ENCODE peak calls at places on chromosomes 2 and 18, in nine cellular contexts. Z, K, P, H, D, N, B, M and T are unnamed samples.

GRCh38 chr2:106065268-106065982 is 128.7 kb downstream of the UXS1 start:
- DNase-seq in D (peak; percentile 13), Z (no peak), M (no peak), H (no peak), B (no peak), N (no peak), K (peak; percentile 21), P (no peak), T (peak; percentile 33)

GRCh38 chr2:939936-940620 is 10.6 kb upstream of the SNTG2 start:
- DNase-seq in K (no peak), M (no peak), D (peak; percentile 77), P (no peak), H (no peak), B (no peak), N (peak; percentile 77), Z (no peak), T (no peak)

GRCh38 chr18:60120231-60120630 is 220.4 kb downstream of the PMAIP1 start:
- DNase-seq in Z (no peak), N (no peak), B (no peak), P (no peak), M (peak; percentile 10), D (no peak), K (no peak), H (no peak), T (no peak)

GRCh38 chr18:784470-785172 is 27.4 kb downstream of the YES1 start:
- DNase-seq in Z (no peak), P (no peak), B (no peak), N (no peak), D (no peak), H (no peak), M (no peak), K (no peak), T (no peak)

GRCh38 chr18:58484989-58485962 is 143.6 kb downstream of the ALPK2 start:
- DNase-seq in M (no peak), Z (no peak), K (no peak), P (no peak), B (no peak), D (no peak), N (no peak), H (no peak), T (no peak)

GRCh38 chr2:18623782-18624181 is 34.4 kb upstream of the NT5C1B start:
- DNase-seq in Z (no peak), D (peak; percentile 60), M (peak; percentile 79), P (no peak), K (no peak), H (no peak), B (no peak), N (peak; percentile 77), T (no peak)

GRCh38 chr2:136013962-136014361 is 28.5 kb upstream of the DARS1 start:
- DNase-seq in M (no peak), H (no peak), N (no peak), Z (no peak), K (no peak), B (no peak), D (no peak), P (no peak), T (no peak)

GRCh38 chr2:127605691-127606277 is 40.2 kb upstream of the GPR17 start:
- DNase-seq in K (no peak), D (no peak), H (no peak), P (no peak), Z (no peak), N (no peak), B (no peak), M (no peak), T (no peak)

GRCh38 chr2:214193943-214194342 is 216.9 kb upstream of the VWC2L start:
- DNase-seq in K (no peak), Z (no peak), D (no peak), M (peak; percentile 86), N (peak; percentile 82), H (no peak), P (no peak), B (no peak), T (no peak)

GRCh38 chr2:168515502-168515901 is 59.4 kb downstream of the CERS6 start:
- DNase-seq in K (no peak), P (no peak), D (peak; percentile 89), B (no peak), H (no peak), M (peak; percentile 47), Z (no peak), N (peak; percentile 91), T (no peak)

GRCh38 chr2:23487735-23488492 is 102.9 kb downstream of the KLHL29 start:
- DNase-seq in K (no peak), H (no peak), Z (no peak), P (no peak), M (no peak), D (peak; percentile 67), B (no peak), N (peak; percentile 19), T (no peak)

GRCh38 chr2:73886357-73886756 is 6.5 kb upstream of the ACTG2 start:
- DNase-seq in Z (no peak), B (no peak), N (no peak), D (no peak), P (no peak), M (no peak), K (no peak), H (no peak), T (no peak)

GRCh38 chr2:109242654-109243331 is 113.8 kb downstream of the SH3RF3 start:
- DNase-seq in H (no peak), P (no peak), N (peak; percentile 93), K (no peak), D (peak; percentile 91), M (peak; percentile 82), Z (no peak), B (peak; percentile 38), T (no peak)

GRCh38 chr2:19525313-19525712 is 166.9 kb upstream of the OSR1 start:
- DNase-seq in P (no peak), H (no peak), D (no peak), M (peak; percentile 16), K (no peak), Z (no peak), B (no peak), N (no peak), T (no peak)

GRCh38 chr2:38057651-38058410 is 18.1 kb downstream of the CYP1B1 start:
- DNase-seq in M (peak; percentile 60), N (no peak), P (no peak), H (no peak), D (no peak), Z (no peak), K (no peak), B (no peak), T (no peak)

GRCh38 chr2:104408266-104408665 is 445.6 kb upstream of the POU3F3 start:
- DNase-seq in K (no peak), M (no peak), D (no peak), P (no peak), H (no peak), N (peak; percentile 2), Z (no peak), B (no peak), T (no peak)

GRCh38 chr2:160918909-160919503 is 241.2 kb upstream of the TANK start:
- DNase-seq in P (peak; percentile 85), K (no peak), Z (peak; percentile 60), B (no peak), D (peak; percentile 87), H (peak; percentile 16), M (peak; percentile 71), N (peak; percentile 71), T (peak; percentile 21)

DNA sequence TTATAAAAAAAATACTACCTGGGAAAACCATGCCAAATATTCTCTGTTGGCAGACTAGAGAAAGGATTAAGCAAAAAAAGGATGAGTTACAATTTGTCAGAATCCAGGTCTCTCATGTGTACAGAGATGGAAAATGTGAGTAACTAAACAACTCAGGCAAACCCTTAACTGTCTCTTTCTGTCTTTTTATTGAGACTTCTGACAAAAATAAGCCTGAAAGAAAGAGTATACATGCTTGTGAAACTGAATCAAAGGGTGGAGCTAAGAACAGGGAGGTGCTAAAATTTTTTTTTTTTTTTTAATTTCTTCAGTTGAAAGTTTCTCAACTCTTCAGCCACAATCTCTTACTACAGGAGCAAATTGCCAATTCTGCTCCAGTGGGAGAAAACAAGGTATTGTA is at the start of gene SERPINB10:
- DNase-seq in B (no peak), Z (no peak), K (no peak), M (no peak), N (peak; percentile 37), P (no peak), D (no peak), H (no peak), T (no peak)
- H3K4me3 ChIP-seq in B (no peak within 1 kb of the TSS), Z (no peak within 1 kb of the TSS), K (no peak within 1 kb of the TSS), M (no peak within 1 kb of the TSS), N (no peak within 1 kb of the TSS), P (no peak within 1 kb of the TSS), D (no peak within 1 kb of the TSS), H (no peak within 1 kb of the TSS), T (no peak within 1 kb of the TSS)

DNA sequence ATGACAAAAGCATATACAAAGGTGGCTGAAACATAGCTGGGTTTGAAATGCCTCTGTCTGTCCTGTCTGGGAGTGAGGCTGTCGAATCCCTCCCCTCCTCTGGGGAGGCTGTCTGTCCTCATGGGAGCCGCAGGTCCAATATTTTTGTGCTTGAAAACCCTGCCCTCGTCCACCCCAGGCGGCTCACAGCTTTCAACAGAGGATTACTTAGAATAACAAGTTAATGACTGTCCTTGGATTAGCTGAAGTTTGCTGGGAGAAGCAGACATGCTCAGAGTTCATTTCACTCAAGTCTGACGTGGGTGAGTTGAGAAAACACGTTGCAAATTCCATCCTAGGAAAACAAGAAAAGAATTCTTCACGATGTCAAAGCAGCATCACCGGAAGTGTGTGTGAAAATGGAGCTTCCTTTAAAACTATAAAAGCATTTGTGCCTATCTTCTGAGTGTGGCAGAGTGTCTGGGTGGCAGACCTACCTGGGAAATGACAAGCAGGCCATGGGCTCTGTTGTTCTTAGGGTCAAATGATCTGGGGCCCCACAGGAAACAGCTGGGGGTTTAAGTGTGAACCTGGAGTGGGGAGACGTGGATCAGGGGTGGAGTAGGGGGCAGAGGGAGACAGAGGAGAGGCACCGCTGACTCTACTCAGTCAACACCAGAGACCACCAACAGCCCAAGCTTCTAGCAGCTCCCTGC is 77.1 kb downstream of the DDX1 start:
- DNase-seq in K (no peak), P (no peak), B (no peak), Z (no peak), D (peak; percentile 67), M (no peak), N (no peak), H (no peak), T (no peak)
- H3K27ac ChIP-seq in K (no peak overlapping the region), P (no peak overlapping the region), B (no peak overlapping the region), Z (no peak overlapping the region), D (peak overlapping the region; percentile 78), M (no peak overlapping the region), N (no peak overlapping the region), H (no peak overlapping the region), T (no peak overlapping the region)

DNA sequence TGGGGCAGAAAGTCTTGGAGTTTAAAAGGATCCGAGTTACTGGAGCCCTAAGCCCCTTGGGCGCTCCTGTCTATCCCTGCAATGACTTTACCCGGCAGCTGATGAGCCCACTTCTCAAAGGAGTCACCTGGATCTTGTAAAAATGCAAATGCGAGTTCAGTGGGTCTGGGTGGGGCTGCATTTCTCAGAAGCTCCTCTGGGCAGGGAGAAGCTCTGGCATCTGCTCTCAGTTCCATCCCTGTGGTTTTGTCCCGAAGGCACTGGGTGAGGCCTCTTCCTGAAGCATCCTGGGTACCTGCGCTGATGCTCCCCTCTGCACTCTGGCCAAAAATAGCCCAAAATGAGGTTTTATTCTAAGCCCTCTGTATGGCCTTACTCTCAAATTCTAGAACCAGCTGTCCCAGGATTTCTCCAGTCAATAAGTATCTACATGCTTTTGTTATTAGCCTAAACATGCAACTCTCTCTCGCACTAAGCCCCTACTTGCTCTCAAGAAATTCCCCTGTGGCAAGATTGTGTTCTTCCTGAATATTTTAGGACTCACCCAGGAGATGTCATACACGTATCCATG is 167.8 kb upstream of the APCDD1 start:
- DNase-seq in H (no peak), M (no peak), N (no peak), P (no peak), D (no peak), Z (no peak), B (no peak), K (no peak), T (no peak)
- H3K4me1 ChIP-seq in H (no peaks in the 10 kb centered on the region), M (no peaks in the 10 kb centered on the region), N (peaks cover 4% of the 10 kb centered on the region), P (no peaks in the 10 kb centered on the region), D (no peaks in the 10 kb centered on the region), Z (no peaks in the 10 kb centered on the region), B (no peaks in the 10 kb centered on the region), K (no peaks in the 10 kb centered on the region), T (no peaks in the 10 kb centered on the region)

GRCh38 chr2:205682239-205683021 is at the start of gene NRP2:
- DNase-seq in K (peak; percentile 26), D (peak; percentile 91), P (peak; percentile 92), B (no peak), M (peak; percentile 83), H (no peak), N (peak; percentile 91), Z (peak; percentile 86), T (peak; percentile 26)
- H3K4me3 ChIP-seq in K (no peak within 1 kb of the TSS), D (peak within 1 kb of the TSS; percentile 69), P (peak within 1 kb of the TSS; percentile 75), B (peak within 1 kb of the TSS; percentile 92), M (peak within 1 kb of the TSS; percentile 89), H (no peak within 1 kb of the TSS), N (peak within 1 kb of the TSS; percentile 81), Z (peak within 1 kb of the TSS; percentile 80), T (peak within 1 kb of the TSS; percentile 52)